ENCODE peak calls at places on chromosomes 11 and 22, in eight cellular contexts. One of them, this sample, is unnamed.

GRCh38 chr22:31947296-31947695 is 3.0 kb downstream of the YWHAH start:
- DNase-seq in nephron progenitor cell: no peak
- DNase-seq in stomach: no peak
- DNase-seq in endothelial cell: no peak
- DNase-seq in breast epithelium: no peak
- DNase-seq in fibroblast of lung: no peak
- DNase-seq in AG09309: no peak
- DNase-seq in uterus: no peak
- DNase-seq in this sample: no peak

GRCh38 chr11:95593101-95593500 is 196.5 kb downstream of the FAM76B start:
- DNase-seq in nephron progenitor cell: no peak
- DNase-seq in stomach: no peak
- DNase-seq in endothelial cell: no peak
- DNase-seq in breast epithelium: no peak
- DNase-seq in fibroblast of lung: peak; percentile 70
- DNase-seq in AG09309: no peak
- DNase-seq in uterus: peak; percentile 18
- DNase-seq in this sample: no peak

GRCh38 chr11:75347781-75348613 is 3.5 kb downstream of the ARRB1 start:
- DNase-seq in nephron progenitor cell: no peak
- DNase-seq in stomach: no peak
- DNase-seq in endothelial cell: peak; percentile 3
- DNase-seq in breast epithelium: no peak
- DNase-seq in fibroblast of lung: peak; percentile 97
- DNase-seq in AG09309: peak; percentile 67
- DNase-seq in uterus: peak; percentile 46
- DNase-seq in this sample: no peak

GRCh38 chr11:64074239-64074638 is 38.5 kb downstream of the FLRT1 start:
- DNase-seq in nephron progenitor cell: no peak
- DNase-seq in stomach: no peak
- DNase-seq in endothelial cell: no peak
- DNase-seq in breast epithelium: no peak
- DNase-seq in fibroblast of lung: no peak
- DNase-seq in AG09309: no peak
- DNase-seq in uterus: no peak
- DNase-seq in this sample: no peak

GRCh38 chr11:61507962-61508824 is at the start of gene LRRC10B:
- DNase-seq in nephron progenitor cell: peak; percentile 86
- DNase-seq in stomach: no peak
- DNase-seq in endothelial cell: peak; percentile 60
- DNase-seq in breast epithelium: no peak
- DNase-seq in fibroblast of lung: no peak
- DNase-seq in AG09309: no peak
- DNase-seq in uterus: peak; percentile 30
- DNase-seq in this sample: peak; percentile 49

GRCh38 chr22:19885841-19886592 is 31.3 kb upstream of the GNB1L start:
- DNase-seq in nephron progenitor cell: no peak
- DNase-seq in stomach: no peak
- DNase-seq in endothelial cell: no peak
- DNase-seq in breast epithelium: no peak
- DNase-seq in fibroblast of lung: no peak
- DNase-seq in AG09309: no peak
- DNase-seq in uterus: no peak
- DNase-seq in this sample: no peak

GRCh38 chr11:71476031-71476430 is 23.0 kb downstream of the NADSYN1 start:
- DNase-seq in nephron progenitor cell: no peak
- DNase-seq in stomach: no peak
- DNase-seq in endothelial cell: no peak
- DNase-seq in breast epithelium: no peak
- DNase-seq in fibroblast of lung: no peak
- DNase-seq in AG09309: no peak
- DNase-seq in uterus: no peak
- DNase-seq in this sample: no peak

GRCh38 chr11:87356428-87356827 is 318.7 kb downstream of the TMEM135 start:
- DNase-seq in nephron progenitor cell: no peak
- DNase-seq in stomach: no peak
- DNase-seq in endothelial cell: no peak
- DNase-seq in breast epithelium: no peak
- DNase-seq in fibroblast of lung: no peak
- DNase-seq in AG09309: no peak
- DNase-seq in uterus: no peak
- DNase-seq in this sample: no peak

GRCh38 chr11:92693146-92693545 is 276.3 kb upstream of the MTNR1B start:
- DNase-seq in nephron progenitor cell: no peak
- DNase-seq in stomach: no peak
- DNase-seq in endothelial cell: no peak
- DNase-seq in breast epithelium: no peak
- DNase-seq in fibroblast of lung: peak; percentile 36
- DNase-seq in AG09309: no peak
- DNase-seq in uterus: no peak
- DNase-seq in this sample: no peak

GRCh38 chr11:35141538-35141937 is 2.6 kb downstream of the CD44 start:
- DNase-seq in nephron progenitor cell: no peak
- DNase-seq in stomach: peak; percentile 60
- DNase-seq in endothelial cell: no peak
- DNase-seq in breast epithelium: peak; percentile 41
- DNase-seq in fibroblast of lung: no peak
- DNase-seq in AG09309: no peak
- DNase-seq in uterus: no peak
- DNase-seq in this sample: no peak

GRCh38 chr11:120956710-120957500 is 67.0 kb upstream of the TBCEL start:
- DNase-seq in nephron progenitor cell: no peak
- DNase-seq in stomach: no peak
- DNase-seq in endothelial cell: no peak
- DNase-seq in breast epithelium: no peak
- DNase-seq in fibroblast of lung: no peak
- DNase-seq in AG09309: no peak
- DNase-seq in uterus: no peak
- DNase-seq in this sample: no peak

GRCh38 chr11:62151737-62152102 is 27.9 kb downstream of the INCENP start:
- DNase-seq in nephron progenitor cell: no peak
- DNase-seq in stomach: peak; percentile 21
- DNase-seq in endothelial cell: no peak
- DNase-seq in breast epithelium: no peak
- DNase-seq in fibroblast of lung: no peak
- DNase-seq in AG09309: no peak
- DNase-seq in uterus: no peak
- DNase-seq in this sample: no peak

GRCh38 chr11:91396243-91397133 is 828.1 kb upstream of the FAT3 start:
- DNase-seq in nephron progenitor cell: no peak
- DNase-seq in stomach: no peak
- DNase-seq in endothelial cell: no peak
- DNase-seq in breast epithelium: no peak
- DNase-seq in fibroblast of lung: peak; percentile 51
- DNase-seq in AG09309: no peak
- DNase-seq in uterus: no peak
- DNase-seq in this sample: no peak

GRCh38 chr11:48040830-48041444 is 60.6 kb downstream of the PTPRJ start:
- DNase-seq in nephron progenitor cell: no peak
- DNase-seq in stomach: no peak
- DNase-seq in endothelial cell: no peak
- DNase-seq in breast epithelium: no peak
- DNase-seq in fibroblast of lung: no peak
- DNase-seq in AG09309: no peak
- DNase-seq in uterus: no peak
- DNase-seq in this sample: no peak

GRCh38 chr11:86101941-86102407 is 33.1 kb upstream of the PICALM start:
- DNase-seq in nephron progenitor cell: no peak
- DNase-seq in stomach: no peak
- DNase-seq in endothelial cell: no peak
- DNase-seq in breast epithelium: no peak
- DNase-seq in fibroblast of lung: peak; percentile 65
- DNase-seq in AG09309: no peak
- DNase-seq in uterus: no peak
- DNase-seq in this sample: no peak

GRCh38 chr11:32429477-32429876 is 5.9 kb downstream of the WT1 start:
- DNase-seq in nephron progenitor cell: peak; percentile 18
- DNase-seq in stomach: no peak
- DNase-seq in endothelial cell: no peak
- DNase-seq in breast epithelium: no peak
- DNase-seq in fibroblast of lung: no peak
- DNase-seq in AG09309: no peak
- DNase-seq in uterus: no peak
- DNase-seq in this sample: no peak

GRCh38 chr11:65560555-65561418 is 2.6 kb upstream of the LTBP3 start:
- DNase-seq in nephron progenitor cell: peak; percentile 64
- DNase-seq in stomach: peak; percentile 62
- DNase-seq in endothelial cell: no peak
- DNase-seq in breast epithelium: no peak
- DNase-seq in fibroblast of lung: peak; percentile 87
- DNase-seq in AG09309: no peak
- DNase-seq in uterus: peak; percentile 82
- DNase-seq in this sample: no peak

GRCh38 chr11:85941380-85941973 is 86.3 kb downstream of the CCDC83 start:
- DNase-seq in nephron progenitor cell: no peak
- DNase-seq in stomach: peak; percentile 40
- DNase-seq in endothelial cell: peak; percentile 36
- DNase-seq in breast epithelium: no peak
- DNase-seq in fibroblast of lung: peak; percentile 58
- DNase-seq in AG09309: no peak
- DNase-seq in uterus: peak; percentile 31
- DNase-seq in this sample: peak; percentile 22

GRCh38 chr11:2911088-2912037 is 17.9 kb downstream of the PHLDA2 start:
- DNase-seq in nephron progenitor cell: no peak
- DNase-seq in stomach: no peak
- DNase-seq in endothelial cell: no peak
- DNase-seq in breast epithelium: no peak
- DNase-seq in fibroblast of lung: no peak
- DNase-seq in AG09309: no peak
- DNase-seq in uterus: no peak
- DNase-seq in this sample: no peak

GRCh38 chr11:66081505-66081904 is 11.4 kb downstream of the PACS1 start:
- DNase-seq in nephron progenitor cell: no peak
- DNase-seq in stomach: peak; percentile 78
- DNase-seq in endothelial cell: peak; percentile 36
- DNase-seq in breast epithelium: peak; percentile 91
- DNase-seq in fibroblast of lung: peak; percentile 42
- DNase-seq in AG09309: no peak
- DNase-seq in uterus: no peak
- DNase-seq in this sample: no peak

GRCh38 chr11:94790771-94791180 is 22.6 kb downstream of the AMOTL1 start:
- DNase-seq in nephron progenitor cell: no peak
- DNase-seq in stomach: no peak
- DNase-seq in endothelial cell: no peak
- DNase-seq in breast epithelium: no peak
- DNase-seq in fibroblast of lung: peak; percentile 69
- DNase-seq in AG09309: no peak
- DNase-seq in uterus: no peak
- DNase-seq in this sample: no peak

GRCh38 chr11:28585007-28585406 is 476.8 kb downstream of the METTL15 start:
- DNase-seq in nephron progenitor cell: no peak
- DNase-seq in stomach: no peak
- DNase-seq in endothelial cell: no peak
- DNase-seq in breast epithelium: no peak
- DNase-seq in fibroblast of lung: peak; percentile 65
- DNase-seq in AG09309: peak; percentile 24
- DNase-seq in uterus: no peak
- DNase-seq in this sample: no peak

GRCh38 chr11:7869467-7869866 is 61.6 kb downstream of the OR10A6 start:
- DNase-seq in nephron progenitor cell: no peak
- DNase-seq in stomach: no peak
- DNase-seq in endothelial cell: no peak
- DNase-seq in breast epithelium: no peak
- DNase-seq in fibroblast of lung: peak; percentile 27
- DNase-seq in AG09309: no peak
- DNase-seq in uterus: no peak
- DNase-seq in this sample: no peak

GRCh38 chr11:64918056-64918455 is 1.0 kb upstream of the ATG2A start:
- DNase-seq in nephron progenitor cell: no peak
- DNase-seq in stomach: no peak
- DNase-seq in endothelial cell: no peak
- DNase-seq in breast epithelium: no peak
- DNase-seq in fibroblast of lung: peak; percentile 59
- DNase-seq in AG09309: peak; percentile 31
- DNase-seq in uterus: no peak
- DNase-seq in this sample: no peak

DNA sequence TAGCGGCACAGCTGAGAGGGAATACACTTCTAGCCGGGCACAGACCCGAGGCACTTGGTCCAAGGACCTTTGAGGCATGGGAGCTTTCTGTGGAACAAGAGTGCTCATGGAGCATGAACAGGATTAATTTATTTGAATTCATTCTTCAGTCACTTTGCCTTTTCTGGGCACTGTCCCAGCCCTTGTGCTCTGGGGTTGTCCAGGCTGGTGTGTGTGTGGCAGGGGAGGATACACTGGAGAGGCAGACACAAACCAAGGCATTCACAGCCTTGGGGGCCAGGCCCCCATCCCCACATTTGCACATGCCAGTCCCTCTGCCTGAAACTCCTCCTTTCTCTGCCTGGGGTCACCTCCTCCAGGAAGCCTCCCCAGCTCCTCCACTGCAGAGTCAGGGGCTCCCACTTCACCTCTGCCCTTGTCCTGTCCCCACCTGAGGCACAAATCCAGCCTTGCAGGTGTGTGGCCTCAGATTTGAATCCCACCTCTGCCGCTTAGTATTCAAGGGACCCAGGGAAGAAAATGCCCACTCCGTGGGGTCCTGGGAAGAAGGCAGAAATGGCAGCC is 55.5 kb downstream of the MYO7A start:
- DNase-seq in nephron progenitor cell: no peak
- DNase-seq in stomach: no peak
- DNase-seq in endothelial cell: no peak
- DNase-seq in breast epithelium: no peak
- DNase-seq in fibroblast of lung: no peak
- DNase-seq in AG09309: no peak
- DNase-seq in uterus: no peak
- DNase-seq in this sample: no peak
- TF ChIP-seq CTCF in nephron progenitor cell: no peak
- TF ChIP-seq CTCF in stomach: no peak
- TF ChIP-seq CTCF in endothelial cell: no peak
- TF ChIP-seq CTCF in breast epithelium: no peak
- TF ChIP-seq CTCF in fibroblast of lung: no peak
- TF ChIP-seq CTCF in AG09309: no peak
- TF ChIP-seq CTCF in uterus: no peak
- TF ChIP-seq CTCF in this sample: no peak

GRCh38 chr11:133384731-133385130 is 147.6 kb downstream of the OPCML start:
- DNase-seq in nephron progenitor cell: no peak
- DNase-seq in stomach: no peak
- DNase-seq in endothelial cell: no peak
- DNase-seq in breast epithelium: no peak
- DNase-seq in fibroblast of lung: no peak
- DNase-seq in AG09309: no peak
- DNase-seq in uterus: no peak
- DNase-seq in this sample: no peak
- TF ChIP-seq CTCF in nephron progenitor cell: no peak
- TF ChIP-seq CTCF in stomach: no peak
- TF ChIP-seq CTCF in endothelial cell: no peak
- TF ChIP-seq CTCF in breast epithelium: no peak
- TF ChIP-seq CTCF in fibroblast of lung: no peak
- TF ChIP-seq CTCF in AG09309: no peak
- TF ChIP-seq CTCF in uterus: no peak
- TF ChIP-seq CTCF in this sample: no peak

GRCh38 chr22:46075764-46076531 is 74.4 kb upstream of the PPARA start:
- DNase-seq in nephron progenitor cell: no peak
- DNase-seq in stomach: peak; percentile 24
- DNase-seq in endothelial cell: no peak
- DNase-seq in breast epithelium: no peak
- DNase-seq in fibroblast of lung: no peak
- DNase-seq in AG09309: no peak
- DNase-seq in uterus: peak; percentile 30
- DNase-seq in this sample: no peak
- TF ChIP-seq CTCF in nephron progenitor cell: no peak
- TF ChIP-seq CTCF in stomach: no peak
- TF ChIP-seq CTCF in endothelial cell: no peak
- TF ChIP-seq CTCF in breast epithelium: no peak
- TF ChIP-seq CTCF in fibroblast of lung: no peak
- TF ChIP-seq CTCF in AG09309: no peak
- TF ChIP-seq CTCF in uterus: no peak
- TF ChIP-seq CTCF in this sample: no peak

GRCh38 chr11:44566952-44567875 is 1.8 kb downstream of the CD82 start:
- DNase-seq in nephron progenitor cell: no peak
- DNase-seq in stomach: no peak
- DNase-seq in endothelial cell: no peak
- DNase-seq in breast epithelium: no peak
- DNase-seq in fibroblast of lung: no peak
- DNase-seq in AG09309: no peak
- DNase-seq in uterus: no peak
- DNase-seq in this sample: no peak
- TF ChIP-seq CTCF in nephron progenitor cell: no peak
- TF ChIP-seq CTCF in stomach: no peak
- TF ChIP-seq CTCF in endothelial cell: no peak
- TF ChIP-seq CTCF in breast epithelium: no peak
- TF ChIP-seq CTCF in fibroblast of lung: peak; percentile 18
- TF ChIP-seq CTCF in AG09309: peak; percentile 37
- TF ChIP-seq CTCF in uterus: no peak
- TF ChIP-seq CTCF in this sample: peak; percentile 34

This sample was measured in neural crest cell.